ENCODE peak calls at places on chromosomes 3 and 15, in six cellular contexts. P is endodermal cell, R is A549, F is H9, L is spleen, T is left ventricle myocardium inferior. X is an unnamed sample.

GRCh38 chr3:104632947-104633346 is 733.8 kb upstream of the ALCAM start:
- DNase-seq in R (no peak), F (no peak), L (no peak), T (no peak), P (no peak), X (no peak)

GRCh38 chr3:32495085-32495484 is 7.6 kb downstream of the CMTM6 start:
- DNase-seq in T (no peak), R (no peak), P (no peak), F (no peak), L (no peak), X (no peak)

GRCh38 chr3:37887062-37887461 is 25.4 kb downstream of the CTDSPL start:
- DNase-seq in L (no peak), F (no peak), T (no peak), P (no peak), R (no peak), X (no peak)

GRCh38 chr15:56228854-56229253 is 14.8 kb downstream of the RFX7 start:
- DNase-seq in R (no peak), L (no peak), P (no peak), F (no peak), T (no peak), X (no peak)

GRCh38 chr3:101676219-101676764 is 640 bp downstream of the ZBTB11 start:
- DNase-seq in P (peak; percentile 98), L (peak; percentile 100), F (peak; percentile 96), T (peak; percentile 95), R (peak; percentile 82), X (peak; percentile 99)

GRCh38 chr3:157793745-157794144 is 290.5 kb upstream of the VEPH1 start:
- DNase-seq in P (no peak), R (no peak), F (no peak), L (no peak), T (no peak), X (no peak)

GRCh38 chr3:194176274-194176991 is 40.5 kb downstream of the HES1 start:
- DNase-seq in R (no peak), P (peak; percentile 70), F (no peak), T (no peak), L (no peak), X (no peak)

GRCh38 chr3:61896251-61896650 is 334.9 kb downstream of the PTPRG start:
- DNase-seq in R (no peak), L (no peak), F (no peak), T (no peak), P (no peak), X (no peak)

GRCh38 chr3:58341376-58341775 is 8.7 kb downstream of the PXK start:
- DNase-seq in L (no peak), F (no peak), T (no peak), R (no peak), P (no peak), X (no peak)

GRCh38 chr15:95086543-95087252 is 855.3 kb downstream of the MCTP2 start:
- DNase-seq in T (no peak), L (no peak), P (no peak), F (no peak), R (no peak), X (no peak)

GRCh38 chr15:34334676-34335075 is 2.9 kb downstream of the SLC12A6 start:
- DNase-seq in P (no peak), L (no peak), F (no peak), R (no peak), T (no peak), X (no peak)

GRCh38 chr3:45135959-45136358 is 10.2 kb downstream of the CDCP1 start:
- DNase-seq in T (no peak), R (no peak), P (no peak), L (no peak), F (no peak), X (no peak)

GRCh38 chr3:128012050-128012449 is 40.2 kb upstream of the SEC61A1 start:
- DNase-seq in L (no peak), T (no peak), R (no peak), P (no peak), F (no peak), X (no peak)

GRCh38 chr3:69628956-69629355 is 110.3 kb upstream of the MITF start:
- DNase-seq in F (no peak), R (no peak), P (no peak), L (no peak), T (no peak), X (no peak)

GRCh38 chr15:53869044-53869805 is 109.0 kb upstream of the UNC13C start:
- DNase-seq in F (peak; percentile 38), T (no peak), R (peak; percentile 16), L (no peak), P (peak; percentile 63), X (no peak)

GRCh38 chr3:16515885-16516420 is 2.5 kb upstream of the RFTN1 start:
- DNase-seq in L (no peak), F (no peak), T (no peak), R (no peak), P (no peak), X (no peak)

GRCh38 chr3:188387921-188388320 is 234.0 kb downstream of the LPP start:
- DNase-seq in R (no peak), T (no peak), F (no peak), P (no peak), L (no peak), X (no peak)

GRCh38 chr15:85496551-85497545 is 116.4 kb downstream of the AKAP13 start:
- DNase-seq in R (no peak), F (no peak), P (no peak), L (no peak), T (no peak), X (no peak)

GRCh38 chr3:108509263-108509662 is 1.1 kb downstream of the MYH15 start:
- DNase-seq in T (no peak), L (no peak), R (no peak), P (no peak), F (no peak), X (no peak)

GRCh38 chr3:20511863-20512262 is 325.9 kb upstream of the SGO1 start:
- DNase-seq in T (no peak), F (peak; percentile 59), R (peak; percentile 9), P (peak; percentile 73), L (no peak), X (no peak)

GRCh38 chr3:46858996-46859710 is 4.1 kb downstream of the MYL3 start:
- DNase-seq in R (no peak), T (peak; percentile 11), F (no peak), P (peak; percentile 41), L (peak; percentile 51), X (peak; percentile 48)

GRCh38 chr3:173826416-173826815 is 428.9 kb downstream of the NLGN1 start:
- DNase-seq in P (no peak), R (no peak), T (no peak), L (no peak), F (no peak), X (no peak)

GRCh38 chr15:99421172-99421656 is 144.6 kb upstream of the MEF2A start:
- DNase-seq in R (no peak), L (peak; percentile 68), P (no peak), F (no peak), T (no peak), X (no peak)

GRCh38 chr3:183193762-183194701 is 31.5 kb upstream of the LAMP3 start:
- DNase-seq in P (no peak), L (no peak), F (no peak), T (no peak), R (no peak), X (no peak)

GRCh38 chr3:86438544-86438943 is 552.4 kb downstream of the VGLL3 start:
- DNase-seq in T (no peak), R (no peak), F (no peak), L (no peak), P (no peak), X (no peak)

DNA sequence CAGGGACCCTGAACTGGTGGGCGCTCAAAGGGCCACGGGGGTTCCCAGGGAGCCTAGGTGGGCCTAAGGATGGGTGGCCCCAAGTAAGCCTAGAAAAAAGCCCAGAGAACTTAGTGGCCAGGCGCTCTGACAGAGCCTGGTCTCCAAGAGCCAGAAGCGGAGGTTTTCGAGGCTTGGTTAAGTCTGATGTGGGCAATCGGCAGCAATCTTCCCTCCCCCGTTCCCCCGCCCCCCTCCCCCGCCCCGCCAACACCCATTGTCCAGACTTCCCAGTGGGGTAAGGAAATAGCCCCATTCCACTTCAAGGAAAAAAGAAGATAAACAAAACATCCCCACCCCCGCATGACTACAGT is 6.7 kb downstream of the EOMES start:
- DNase-seq in L (no peak), F (peak; percentile 52), R (no peak), T (no peak), P (peak; percentile 85), X (no peak)
- H3K4me1 ChIP-seq in L (peaks cover 40% of the 10 kb centered on the region), F (peaks cover 3% of the 10 kb centered on the region), R (peaks cover 14% of the 10 kb centered on the region), T (peaks cover 37% of the 10 kb centered on the region), P (no peaks in the 10 kb centered on the region), X (peaks cover 6% of the 10 kb centered on the region)

DNA sequence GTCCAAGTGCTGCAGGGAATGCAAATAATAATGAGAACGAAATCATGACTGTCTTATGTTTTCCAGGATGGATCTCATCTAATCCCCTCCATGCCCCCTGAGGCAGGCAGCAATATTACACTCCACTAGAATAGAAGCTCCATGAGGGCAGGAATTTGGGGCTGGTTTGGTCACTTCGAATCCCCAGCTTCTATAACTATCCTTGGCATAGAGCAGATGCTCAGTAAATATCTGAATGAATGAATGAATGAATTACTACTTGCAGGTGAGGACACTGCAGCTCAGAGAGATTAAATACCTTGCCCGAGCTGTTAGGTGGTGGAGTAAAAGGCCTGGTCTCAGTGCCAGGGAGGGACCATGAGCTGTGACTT is 11.1 kb downstream of the PXYLP1 start:
- DNase-seq in F (no peak), L (no peak), R (no peak), T (no peak), P (no peak), X (no peak)
- H3K27ac ChIP-seq in F (no peak overlapping the region), L (no peak overlapping the region), R (no peak overlapping the region), T (peak overlapping the region; percentile 90), P (no peak overlapping the region), X (no peak overlapping the region)

GRCh38 chr15:66770518-66771350 is 68.7 kb downstream of the SMAD6 start:
- DNase-seq in F (no peak), R (no peak), P (no peak), T (no peak), L (peak; percentile 28), X (peak; percentile 47)
- H3K4me1 ChIP-seq in F (peaks cover 5% of the 10 kb centered on the region), R (peaks cover 96% of the 10 kb centered on the region), P (peaks cover 39% of the 10 kb centered on the region), T (peaks cover 80% of the 10 kb centered on the region), L (peaks cover 39% of the 10 kb centered on the region), X (peaks cover 56% of the 10 kb centered on the region)

GRCh38 chr15:89111961-89112340 is 23.7 kb downstream of the ABHD2 start:
- DNase-seq in L (no peak), T (no peak), P (no peak), F (no peak), R (no peak), X (no peak)

GRCh38 chr15:89113263-89113662 is 25.0 kb downstream of the ABHD2 start:
- DNase-seq in F (no peak), L (no peak), P (no peak), R (no peak), T (no peak), X (no peak)

GRCh38 chr15:89110060-89110459 is 21.8 kb downstream of the ABHD2 start:
- DNase-seq in F (no peak), R (no peak), L (no peak), T (no peak), P (no peak), X (no peak)

GRCh38 chr15:89112341-89112971 is 24.2 kb downstream of the ABHD2 start:
- DNase-seq in F (no peak), P (no peak), T (peak; percentile 51), R (no peak), L (no peak), X (no peak)

DNA sequence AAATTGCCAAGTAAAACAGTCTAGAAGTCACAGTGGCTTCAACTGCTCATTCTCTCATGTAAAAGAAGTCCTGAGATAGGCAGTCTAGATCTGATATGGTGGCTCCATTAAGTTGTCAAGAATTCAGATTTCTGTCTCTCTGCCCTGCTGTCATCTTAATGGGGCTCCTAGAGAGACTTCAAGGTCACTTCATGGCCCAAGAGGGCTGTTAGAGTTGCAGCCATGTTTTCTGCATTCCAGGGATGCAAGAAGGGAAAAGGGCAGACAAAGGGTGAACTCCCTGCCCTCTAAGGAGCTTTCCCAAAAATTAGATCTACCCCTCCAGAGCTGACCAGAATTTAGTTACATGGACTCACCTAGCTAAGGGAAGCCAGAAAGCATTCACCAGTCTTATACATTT is 23.1 kb downstream of the ABHD2 start:
- DNase-seq in R (no peak), L (no peak), P (no peak), F (no peak), T (no peak), X (no peak)
- H3K27ac ChIP-seq in R (peak overlapping the region; percentile 69), L (no peak overlapping the region), P (no peak overlapping the region), F (no peak overlapping the region), T (peak overlapping the region; percentile 95), X (no peak overlapping the region)

X was measured in kidney.